ENCODE peak calls at places on chromosomes 13 and 19, in eight cellular contexts. L, A, G, M, Z, D, P and C are unnamed samples.

GRCh38 chr13:78604782-78605611 is 1.6 kb upstream of the POU4F1 start:
- DNase-seq in M (no peak), G (no peak), L (no peak), Z (no peak), D (no peak), A (no peak), P (no peak), C (no peak)

GRCh38 chr19:18308948-18309325 is 13.9 kb downstream of the LSM4 start:
- DNase-seq in G (no peak), D (no peak), Z (no peak), M (no peak), L (no peak), P (no peak), A (no peak), C (no peak)

GRCh38 chr19:53294786-53295441 is 27.4 kb upstream of the VN1R4 start:
- DNase-seq in A (peak), G (no peak), M (no peak), L (no peak), P (no peak), Z (no peak), D (no peak), C (no peak)

GRCh38 chr19:14472202-14472961 is 2.8 kb downstream of the PTGER1 start:
- DNase-seq in L (peak), D (peak), A (peak), G (peak), Z (peak), M (peak), P (peak), C (peak)

GRCh38 chr13:50672025-50672424 is 171.5 kb downstream of the DLEU7 start:
- DNase-seq in Z (no peak), A (peak), M (no peak), P (no peak), L (no peak), G (no peak), D (no peak), C (no peak)

GRCh38 chr19:54002495-54003315 is 11.3 kb downstream of the CACNG6 start:
- DNase-seq in Z (no peak), D (no peak), A (no peak), G (no peak), M (no peak), P (no peak), L (no peak), C (no peak)

GRCh38 chr19:53034948-53035675 is 9.4 kb upstream of the ERVV-2 start:
- DNase-seq in Z (no peak), P (no peak), M (no peak), G (no peak), A (no peak), D (no peak), L (no peak), C (no peak)

GRCh38 chr19:11495481-11495880 is 10.2 kb downstream of the ZNF653 start:
- DNase-seq in D (no peak), G (peak), Z (no peak), M (no peak), A (no peak), P (no peak), L (no peak), C (peak)

GRCh38 chr19:1874554-1875185 is 10.6 kb downstream of the ABHD17A start:
- DNase-seq in A (no peak), L (peak), D (no peak), M (no peak), P (peak), Z (no peak), G (no peak), C (no peak)

GRCh38 chr19:35793381-35794165 is 18.2 kb downstream of the ARHGAP33 start:
- DNase-seq in L (no peak), M (no peak), G (no peak), D (no peak), Z (no peak), A (no peak), P (no peak), C (no peak)

GRCh38 chr19:38134538-38135149 is 89.4 kb downstream of the DPF1 start:
- DNase-seq in G (no peak), P (peak), Z (peak), D (no peak), L (peak), A (peak), M (no peak), C (no peak)

GRCh38 chr19:7515471-7516226 is at the start of gene ZNF358:
- DNase-seq in M (no peak), L (peak), G (peak), D (no peak), P (peak), Z (peak), A (peak), C (peak)

GRCh38 chr19:3656073-3656746 is 29.6 kb upstream of the CACTIN start:
- DNase-seq in M (no peak), L (peak), P (no peak), G (no peak), D (no peak), A (no peak), Z (no peak), C (no peak)

GRCh38 chr13:77719128-77719527 is 21.6 kb downstream of the SLAIN1 start:
- DNase-seq in L (no peak), M (no peak), D (no peak), Z (no peak), A (no peak), G (peak), P (no peak), C (no peak)

GRCh38 chr13:88764103-88764502 is 1092.9 kb downstream of the SLITRK5 start:
- DNase-seq in Z (no peak), P (no peak), A (no peak), D (no peak), G (no peak), M (no peak), L (no peak), C (no peak)

GRCh38 chr19:18577365-18577914 is 5.8 kb downstream of the UBA52 start:
- DNase-seq in P (no peak), Z (no peak), A (no peak), D (no peak), G (no peak), M (no peak), L (no peak), C (no peak)

GRCh38 chr19:42252365-42253244 is 2.3 kb downstream of the ERF start:
- DNase-seq in D (no peak), G (peak), M (no peak), P (peak), A (no peak), L (peak), Z (peak), C (peak)

GRCh38 chr19:10749435-10750384 is 31.8 kb downstream of the DNM2 start:
- DNase-seq in G (no peak), P (no peak), L (no peak), A (no peak), D (no peak), M (no peak), Z (no peak), C (no peak)

GRCh38 chr13:43484432-43485225 is 302.1 kb downstream of the ENOX1 start:
- DNase-seq in M (no peak), G (no peak), P (peak), L (peak), Z (no peak), A (no peak), D (no peak), C (no peak)

GRCh38 chr13:79056706-79057105 is 349.3 kb downstream of the RBM26 start:
- DNase-seq in L (no peak), Z (no peak), M (no peak), G (no peak), D (no peak), P (no peak), A (no peak), C (no peak)

GRCh38 chr19:13978306-13978705 is 26.0 kb downstream of the DCAF15 start:
- DNase-seq in D (no peak), L (peak), Z (no peak), M (no peak), P (peak), G (no peak), A (no peak), C (no peak)

GRCh38 chr13:112134150-112135075 is 67.5 kb downstream of the SOX1 start:
- DNase-seq in P (no peak), L (no peak), G (no peak), A (no peak), D (no peak), M (no peak), Z (no peak), C (no peak)

GRCh38 chr13:20702530-20702929 is 969 bp upstream of the IL17D start:
- DNase-seq in G (peak), P (no peak), Z (no peak), A (no peak), M (no peak), D (no peak), L (no peak), C (no peak)

GRCh38 chr19:2461751-2462634 is 5.2 kb upstream of the LMNB2 start:
- DNase-seq in M (no peak), Z (peak), L (peak), P (peak), D (no peak), G (peak), A (no peak), C (peak)

GRCh38 chr19:45670670-45671453 is 2.8 kb downstream of the GIPR start:
- DNase-seq in M (no peak), P (peak), A (peak), Z (peak), D (no peak), L (peak), G (peak), C (peak)

GRCh38 chr19:21022996-21023395 is 2.5 kb downstream of the ZNF430 start:
- DNase-seq in A (peak), Z (no peak), G (no peak), P (no peak), M (no peak), L (no peak), D (no peak), C (no peak)